ENCODE peak calls at places on chromosomes 13 and 19, in five cellular contexts. H is mesenchymal stem cell; P is A549; Q is CD8-positive, alpha-beta T cell; L is stomach. F is an unnamed sample.
A peak's percentile ranks its signal among the peaks of the same experiment; 100 is the strongest.

GRCh38 chr13:33004454-33004853 is 11.8 kb upstream of the KL start:
- DNase-seq in H (peak; percentile 9), Q (no peak), L (no peak), P (no peak), F (no peak)

GRCh38 chr13:51635137-51635878 is 51.0 kb downstream of the WDFY2 start:
- DNase-seq in L (no peak), Q (no peak), H (no peak), P (no peak), F (no peak)

GRCh38 chr19:33845498-33845897 is 48.8 kb downstream of the KCTD15 start:
- DNase-seq in H (no peak), L (no peak), Q (no peak), P (no peak), F (no peak)

GRCh38 chr19:34336781-34337271 is 28.2 kb upstream of the GPI start:
- DNase-seq in L (no peak), P (peak; percentile 51), Q (no peak), H (peak; percentile 42), F (no peak)

GRCh38 chr13:38385152-38385891 is 35.7 kb downstream of the UFM1 start:
- DNase-seq in L (no peak), Q (no peak), P (no peak), H (no peak), F (no peak)

GRCh38 chr13:114067381-114067885 is 65.0 kb downstream of the RASA3 start:
- DNase-seq in P (no peak), L (no peak), Q (no peak), H (peak; percentile 61), F (no peak)

GRCh38 chr19:35037716-35038622 is 3.6 kb upstream of the HPN start:
- DNase-seq in Q (no peak), H (no peak), P (no peak), L (no peak), F (no peak)

GRCh38 chr19:45919678-45920077 is 5.1 kb upstream of the NANOS2 start:
- DNase-seq in Q (no peak), L (no peak), P (no peak), H (no peak), F (no peak)

GRCh38 chr13:77113496-77113895 is 86.5 kb upstream of the FBXL3 start:
- DNase-seq in P (no peak), H (peak; percentile 14), Q (no peak), L (no peak), F (no peak)

GRCh38 chr13:98033277-98034247 is 80.1 kb downstream of the IPO5 start:
- DNase-seq in Q (no peak), H (peak; percentile 76), L (no peak), P (peak; percentile 51), F (no peak)

GRCh38 chr13:89514534-89515312 is 1832.8 kb upstream of the MIR17HG start:
- DNase-seq in H (peak; percentile 63), Q (no peak), L (no peak), P (peak; percentile 91), F (peak; percentile 4)

GRCh38 chr13:113417008-113417735 is 36.1 kb downstream of the ADPRHL1 start:
- DNase-seq in H (no peak), L (no peak), Q (no peak), P (no peak), F (no peak)

GRCh38 chr13:28528848-28529247 is 33.9 kb upstream of the FLT1 start:
- DNase-seq in P (no peak), L (no peak), Q (no peak), H (peak; percentile 24), F (peak; percentile 6)

GRCh38 chr13:112486386-112487126 is 101.4 kb downstream of the TUBGCP3 start:
- DNase-seq in L (no peak), P (no peak), H (no peak), Q (no peak), F (no peak)

GRCh38 chr19:55386515-55386947 is 799 bp downstream of the RPL28 start:
- DNase-seq in Q (no peak), L (no peak), H (no peak), P (no peak), F (no peak)

GRCh38 chr13:105442941-105443340 is 1092.5 kb downstream of the EFNB2 start:
- DNase-seq in Q (no peak), L (no peak), H (peak; percentile 99), P (peak; percentile 87), F (no peak)

GRCh38 chr13:99442273-99442895 is 58.9 kb upstream of the TM9SF2 start:
- DNase-seq in P (peak; percentile 35), H (peak; percentile 51), L (peak; percentile 52), Q (no peak), F (peak; percentile 86)

GRCh38 chr13:26280295-26280694 is 26.4 kb downstream of the CDK8 start:
- DNase-seq in Q (no peak), H (peak; percentile 12), P (no peak), L (no peak), F (no peak)

GRCh38 chr19:6744381-6745288 is 5.2 kb downstream of the TRIP10 start:
- DNase-seq in H (peak; percentile 76), P (peak; percentile 88), L (peak; percentile 90), Q (no peak), F (peak; percentile 92)

GRCh38 chr13:47258384-47258783 is 361.5 kb upstream of the HTR2A start:
- DNase-seq in L (no peak), Q (no peak), P (no peak), H (no peak), F (no peak)

GRCh38 chr19:40923934-40924391 is 41.9 kb upstream of the CYP2A7 start:
- DNase-seq in P (peak; percentile 25), L (peak; percentile 32), Q (no peak), H (no peak), F (no peak)

GRCh38 chr19:14542721-14543328 is 13.4 kb downstream of the TECR start:
- DNase-seq in P (no peak), Q (no peak), L (no peak), H (peak; percentile 47), F (no peak)

GRCh38 chr19:48498576-48498879 is 13.1 kb downstream of the LMTK3 start:
- DNase-seq in H (no peak), L (no peak), P (no peak), Q (no peak), F (no peak)

GRCh38 chr19:1672769-1673644 is 20.6 kb upstream of the TCF3 start:
- DNase-seq in L (no peak), H (no peak), P (no peak), Q (no peak), F (no peak)

GRCh38 chr19:1673645-1674292 is 21.4 kb upstream of the TCF3 start:
- DNase-seq in P (no peak), Q (no peak), H (no peak), L (no peak), F (no peak)

GRCh38 chr19:1671716-1672037 is 19.3 kb upstream of the TCF3 start:
- DNase-seq in P (no peak), Q (no peak), H (no peak), L (no peak), F (no peak)

GRCh38 chr19:1674293-1674679 is 21.9 kb upstream of the TCF3 start:
- DNase-seq in Q (no peak), P (no peak), H (no peak), L (no peak), F (no peak)

GRCh38 chr19:1672038-1672768 is 19.8 kb upstream of the TCF3 start:
- DNase-seq in H (peak; percentile 29), P (no peak), L (no peak), Q (peak; percentile 78), F (peak; percentile 15)
- H3K4me1 ChIP-seq in H (peaks cover 17% of the 10 kb centered on the region), P (peaks cover 9% of the 10 kb centered on the region), L (peaks cover 19% of the 10 kb centered on the region), Q (peaks cover 19% of the 10 kb centered on the region), F (peaks cover 4% of the 10 kb centered on the region)

GRCh38 chr13:45337395-45337794 is 3.6 kb downstream of the TPT1 start:
- DNase-seq in H (no peak), Q (no peak), L (no peak), P (no peak), F (no peak)

GRCh38 chr13:45333251-45333972 is 7.6 kb downstream of the TPT1 start:
- DNase-seq in Q (no peak), H (no peak), P (no peak), L (no peak), F (no peak)

GRCh38 chr13:45336025-45336800 is 4.8 kb downstream of the TPT1 start:
- DNase-seq in P (no peak), Q (no peak), L (no peak), H (no peak), F (no peak)

GRCh38 chr13:45333973-45334922 is 6.7 kb downstream of the TPT1 start:
- DNase-seq in L (no peak), P (no peak), H (peak; percentile 54), Q (peak; percentile 57), F (no peak)

DNA sequence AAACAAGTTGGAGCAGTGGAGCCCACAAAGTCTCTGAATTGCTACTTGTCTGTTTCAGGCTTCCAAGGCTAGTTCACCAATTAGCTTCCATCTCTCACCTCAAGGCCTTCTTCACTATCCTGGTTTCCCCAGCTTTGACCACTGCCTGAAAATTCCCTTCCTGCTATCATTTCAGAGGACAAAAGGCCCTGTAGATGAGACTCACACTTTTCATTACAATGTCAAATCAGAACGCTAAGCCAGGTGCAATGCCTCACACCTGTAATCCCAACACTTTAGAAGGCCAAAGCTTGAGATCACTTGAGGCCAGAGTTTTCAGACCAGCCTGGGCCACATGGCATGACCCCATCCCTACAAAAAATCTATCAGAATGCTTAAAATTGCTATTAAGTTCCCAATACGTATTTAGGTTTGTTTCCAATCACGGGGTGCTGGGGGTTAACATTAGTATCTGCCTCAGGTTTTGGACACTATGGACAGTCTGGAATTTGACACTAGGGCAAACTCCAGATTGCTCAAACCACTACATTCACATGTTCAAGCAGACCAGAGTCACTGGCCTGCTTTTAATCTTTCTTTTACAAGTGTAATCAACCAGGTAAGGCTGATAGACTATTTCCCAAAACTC is 5.5 kb downstream of the TPT1 start:
- DNase-seq in L (no peak), Q (no peak), H (peak; percentile 45), P (no peak), F (no peak)
- H3K4me1 ChIP-seq in L (peaks cover 59% of the 10 kb centered on the region), Q (peaks cover 75% of the 10 kb centered on the region), H (peaks cover 7% of the 10 kb centered on the region), P (peaks cover 82% of the 10 kb centered on the region), F (peaks cover 67% of the 10 kb centered on the region)

DNA sequence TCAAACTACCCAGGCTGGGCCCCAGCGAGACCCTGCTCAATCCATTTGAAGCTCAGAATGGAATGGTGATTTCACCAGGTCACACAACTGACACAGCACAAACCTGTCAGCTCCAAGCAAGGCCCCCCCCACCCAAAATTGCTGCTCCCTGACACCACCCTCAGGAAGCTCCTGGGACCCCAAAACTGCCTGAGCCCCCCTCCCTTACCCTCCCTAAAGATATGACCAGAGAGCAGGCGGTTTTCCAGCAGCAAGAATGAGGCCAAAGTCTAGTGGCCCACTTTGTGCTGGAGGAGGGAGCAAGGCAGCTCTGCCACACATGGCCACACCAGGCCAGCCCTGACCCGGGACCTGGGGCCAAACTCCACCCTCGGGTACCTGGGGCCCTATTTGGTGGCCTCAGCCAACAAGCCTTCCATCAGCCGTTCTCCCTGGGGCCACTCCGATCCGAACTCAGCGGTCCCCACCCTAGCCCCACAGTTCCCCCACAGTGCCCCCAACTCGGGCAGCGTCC is 2.3 kb downstream of the NR2F6 start:
- DNase-seq in P (no peak), H (no peak), Q (no peak), L (no peak), F (no peak)
- H3K4me1 ChIP-seq in P (peaks cover 70% of the 10 kb centered on the region), H (peaks cover 44% of the 10 kb centered on the region), Q (peaks cover 9% of the 10 kb centered on the region), L (peaks cover 60% of the 10 kb centered on the region), F (peaks cover 30% of the 10 kb centered on the region)

GRCh38 chr19:11088508-11089253 is 582 bp upstream of the LDLR start:
- DNase-seq in P (no peak), H (peak; percentile 40), Q (no peak), L (no peak), F (no peak)

GRCh38 chr19:11092181-11092538 is 2.9 kb downstream of the LDLR start:
- DNase-seq in Q (no peak), L (no peak), H (peak; percentile 93), P (peak; percentile 62), F (no peak)

GRCh38 chr19:11090264-11091032 is 1.2 kb downstream of the LDLR start:
- DNase-seq in L (peak; percentile 99), H (peak; percentile 94), Q (peak; percentile 98), P (peak; percentile 94), F (peak; percentile 89)

GRCh38 chr19:11089254-11090013 is at the start of gene LDLR:
- DNase-seq in L (peak; percentile 85), P (peak; percentile 94), Q (peak; percentile 70), H (peak; percentile 99), F (peak; percentile 94)

GRCh38 chr19:11091343-11092153 is 2.3 kb downstream of the LDLR start:
- DNase-seq in L (peak; percentile 67), Q (peak; percentile 61), H (peak; percentile 94), P (peak; percentile 82), F (peak; percentile 92)
- H3K4me1 ChIP-seq in L (peaks cover 60% of the 10 kb centered on the region), Q (peaks cover 56% of the 10 kb centered on the region), H (peaks cover 15% of the 10 kb centered on the region), P (peaks cover 58% of the 10 kb centered on the region), F (peaks cover 62% of the 10 kb centered on the region)

F was measured in SJSA1.